ENCODE peak calls at places on chromosomes 13 and 19, in eight cellular contexts. D is NT2/D1, Q is heart right ventricle, R is cardiac fibroblast, C is endothelial cell, N is stomach, B is OCI-LY7, V is substantia nigra. I is an unnamed sample.

GRCh38 chr13:80040219-80040976 is 300.5 kb downstream of the SPRY2 start:
- DNase-seq in N (no peak), V (no peak), Q (no peak), C (no peak), D (no peak), B (no peak), R (peak; percentile 90), I (peak; percentile 69)

GRCh38 chr19:10237702-10238101 is 6.6 kb upstream of the S1PR2 start:
- DNase-seq in D (no peak), N (no peak), C (no peak), Q (no peak), R (no peak), B (no peak), V (no peak), I (no peak)

GRCh38 chr19:45076029-45076850 is at the start of gene ZNF296:
- DNase-seq in C (peak; percentile 47), B (peak; percentile 92), V (peak; percentile 80), N (peak; percentile 94), R (peak; percentile 35), Q (peak; percentile 74), D (peak; percentile 55), I (no peak)

GRCh38 chr13:40228486-40228885 is 438.0 kb downstream of the FOXO1 start:
- DNase-seq in D (no peak), N (no peak), R (no peak), V (no peak), C (no peak), Q (no peak), B (no peak), I (no peak)

GRCh38 chr19:1855040-1855827 is 7.0 kb upstream of the REXO1 start:
- DNase-seq in C (peak; percentile 85), Q (peak; percentile 95), V (peak; percentile 81), N (peak; percentile 94), R (peak; percentile 93), D (peak; percentile 82), B (peak; percentile 82), I (peak; percentile 91)

GRCh38 chr19:16460454-16460853 is 11.3 kb downstream of the EPS15L1 start:
- DNase-seq in V (peak; percentile 36), C (no peak), Q (no peak), N (no peak), D (no peak), B (no peak), R (no peak), I (no peak)

GRCh38 chr19:41993612-41994483 is at the start of gene ATP1A3:
- DNase-seq in C (peak; percentile 47), V (peak; percentile 85), B (peak; percentile 87), Q (peak; percentile 74), R (peak; percentile 43), D (peak; percentile 28), N (peak; percentile 51), I (no peak)

GRCh38 chr19:31979362-31979761 is 366.0 kb upstream of the ZNF507 start:
- DNase-seq in C (no peak), N (no peak), R (no peak), B (no peak), D (no peak), Q (no peak), V (no peak), I (no peak)

GRCh38 chr13:72255908-72256307 is 388.9 kb upstream of the DACH1 start:
- DNase-seq in D (peak; percentile 64), C (peak; percentile 56), Q (no peak), N (no peak), R (peak; percentile 1), B (no peak), V (no peak), I (no peak)

GRCh38 chr19:3178973-3179738 is 587 bp downstream of the S1PR4 start:
- DNase-seq in B (peak; percentile 33), N (no peak), D (no peak), R (no peak), V (no peak), C (no peak), Q (no peak), I (no peak)

GRCh38 chr13:48559638-48560320 is 26.9 kb upstream of the RCBTB2 start:
- DNase-seq in B (no peak), N (no peak), Q (no peak), D (no peak), C (no peak), R (peak; percentile 40), V (no peak), I (no peak)

GRCh38 chr13:105290596-105290995 is 1244.9 kb downstream of the EFNB2 start:
- DNase-seq in R (no peak), B (no peak), Q (no peak), D (no peak), C (no peak), N (no peak), V (no peak), I (no peak)

GRCh38 chr19:48877900-48878218 is 5.6 kb downstream of the PPP1R15A start:
- DNase-seq in N (no peak), C (no peak), R (no peak), B (no peak), Q (no peak), D (no peak), V (no peak), I (no peak)

GRCh38 chr19:44683434-44684210 is 12.3 kb downstream of the CEACAM19 start:
- DNase-seq in V (no peak), D (no peak), R (no peak), Q (no peak), C (no peak), N (no peak), B (no peak), I (no peak)

GRCh38 chr13:22662771-22663170 is 518.0 kb upstream of the SGCG start:
- DNase-seq in R (no peak), V (no peak), D (no peak), N (no peak), B (no peak), Q (no peak), C (no peak), I (no peak)

GRCh38 chr13:99522288-99522687 is 21.0 kb downstream of the TM9SF2 start:
- DNase-seq in C (no peak), B (no peak), N (no peak), V (no peak), R (peak; percentile 51), D (no peak), Q (no peak), I (no peak)

GRCh38 chr13:65679240-65679639 is 1550.9 kb downstream of the PCDH9 start:
- DNase-seq in V (no peak), R (peak; percentile 6), Q (no peak), N (no peak), B (no peak), D (no peak), C (no peak), I (no peak)

GRCh38 chr13:50358221-50358620 is 343.0 kb downstream of the KCNRG start:
- DNase-seq in V (peak; percentile 9), R (no peak), C (no peak), Q (no peak), B (no peak), N (no peak), D (no peak), I (no peak)

GRCh38 chr13:75647126-75647784 is 11.1 kb downstream of the LMO7 start:
- DNase-seq in R (no peak), B (no peak), N (no peak), Q (no peak), V (no peak), D (no peak), C (no peak), I (no peak)

GRCh38 chr19:38841787-38842438 is 7.9 kb downstream of the HNRNPL start:
- DNase-seq in R (no peak), N (no peak), B (no peak), C (no peak), Q (no peak), V (no peak), D (no peak), I (no peak)

GRCh38 chr19:47839913-47840312 is 18.2 kb downstream of the CRX start:
- DNase-seq in C (no peak), Q (no peak), V (no peak), R (no peak), D (no peak), B (no peak), N (no peak), I (no peak)

GRCh38 chr13:47046706-47047105 is 149.9 kb upstream of the HTR2A start:
- DNase-seq in R (no peak), V (no peak), C (no peak), N (no peak), Q (no peak), D (no peak), B (no peak), I (no peak)

GRCh38 chr19:42105358-42105757 is 26.9 kb downstream of the POU2F2 start:
- DNase-seq in R (no peak), V (no peak), C (no peak), N (no peak), B (no peak), Q (no peak), D (no peak), I (no peak)

GRCh38 chr13:39942901-39943273 is 287.4 kb downstream of the COG6 start:
- DNase-seq in C (peak; percentile 63), D (peak; percentile 51), R (peak; percentile 87), N (peak; percentile 79), Q (peak; percentile 61), B (peak; percentile 86), V (peak; percentile 31), I (peak; percentile 63)

GRCh38 chr19:50728084-50728737 is 5.0 kb downstream of the CLEC11A start:
- DNase-seq in V (peak; percentile 91), B (no peak), R (peak; percentile 85), N (peak; percentile 43), C (peak; percentile 56), D (peak; percentile 89), Q (peak; percentile 81), I (no peak)

GRCh38 chr13:112124100-112124499 is 57.2 kb downstream of the SOX1 start:
- DNase-seq in D (no peak), C (no peak), N (no peak), V (no peak), B (no peak), Q (no peak), R (no peak), I (no peak)

GRCh38 chr19:42553292-42554045 is 25.2 kb upstream of the CEACAM1 start:
- DNase-seq in B (no peak), Q (peak; percentile 33), R (peak; percentile 56), V (no peak), N (peak; percentile 22), D (no peak), C (no peak), I (no peak)

GRCh38 chr13:105272660-105273631 is 1262.5 kb downstream of the EFNB2 start:
- DNase-seq in V (no peak), N (no peak), R (no peak), B (no peak), D (no peak), Q (no peak), C (no peak), I (no peak)

GRCh38 chr19:35727053-35727955 is 9.5 kb downstream of the KMT2B start:
- DNase-seq in Q (no peak), N (no peak), R (no peak), C (no peak), V (no peak), B (no peak), D (no peak), I (no peak)

GRCh38 chr19:57056972-57057371 is 62.8 kb upstream of the USP29 start:
- DNase-seq in D (no peak), Q (peak; percentile 27), C (no peak), R (peak; percentile 57), V (no peak), B (no peak), N (peak; percentile 51), I (no peak)

GRCh38 chr19:37867831-37868230 is 38.6 kb downstream of the WDR87 start:
- DNase-seq in C (no peak), D (no peak), N (no peak), R (peak; percentile 2), Q (no peak), V (no peak), B (no peak), I (no peak)

GRCh38 chr13:111470933-111471332 is 150.5 kb downstream of the TEX29 start:
- DNase-seq in Q (no peak), B (no peak), V (no peak), C (no peak), N (no peak), D (no peak), R (no peak), I (no peak)

GRCh38 chr13:48586591-48587103 is 53.8 kb upstream of the RCBTB2 start:
- DNase-seq in V (peak; percentile 9), B (no peak), N (peak; percentile 54), C (peak; percentile 45), R (peak; percentile 80), D (no peak), Q (peak; percentile 51), I (no peak)

GRCh38 chr19:10780368-10780767 is 55.6 kb downstream of the TMED1 start:
- DNase-seq in B (no peak), C (no peak), V (peak; percentile 30), Q (no peak), R (peak; percentile 96), N (no peak), D (no peak), I (no peak)